ENCODE peak calls at places on chromosomes 5 and 9, in seven cellular contexts. Y is stomach, R is esophagus squamous epithelium, X is breast epithelium, N is HCT116, W is heart left ventricle, A is A549. O is an unnamed sample.

GRCh38 chr9:132002827-132003704 is 76.6 kb downstream of the MED27 start:
- DNase-seq in X (no peak), W (no peak), N (no peak), R (no peak), A (no peak), Y (no peak), O (no peak)

GRCh38 chr9:122095010-122095767 is 2.1 kb upstream of the TTLL11 start:
- DNase-seq in Y (peak; percentile 66), N (peak; percentile 66), A (peak; percentile 52), R (no peak), X (no peak), W (no peak), O (no peak)

GRCh38 chr9:129814432-129815223 is 9.3 kb downstream of the TOR1A start:
- DNase-seq in X (no peak), R (no peak), A (no peak), W (peak; percentile 34), Y (no peak), N (no peak), O (no peak)

GRCh38 chr9:116859763-116860162 is 172.7 kb downstream of the TRIM32 start:
- DNase-seq in W (no peak), A (no peak), R (no peak), Y (no peak), X (no peak), N (no peak), O (no peak)

GRCh38 chr5:30894811-30895210 is 298.7 kb upstream of the CDH6 start:
- DNase-seq in X (no peak), W (no peak), A (no peak), R (no peak), N (no peak), Y (no peak), O (no peak)

GRCh38 chr9:10272830-10273229 is 340.0 kb downstream of the PTPRD start:
- DNase-seq in W (no peak), N (no peak), R (no peak), A (no peak), X (no peak), Y (no peak), O (no peak)

GRCh38 chr5:9562101-9562500 is 16.2 kb upstream of the SEMA5A start:
- DNase-seq in W (no peak), Y (no peak), R (no peak), X (no peak), A (peak; percentile 4), N (no peak), O (no peak)

GRCh38 chr5:22505891-22506290 is 347.3 kb downstream of the CDH12 start:
- DNase-seq in X (no peak), W (no peak), Y (no peak), N (no peak), A (no peak), R (no peak), O (no peak)

GRCh38 chr5:169850407-169850806 is 129.9 kb downstream of the INSYN2B start:
- DNase-seq in R (no peak), X (no peak), A (no peak), W (no peak), N (no peak), Y (no peak), O (no peak)

GRCh38 chr5:60856059-60856458 is 12.0 kb upstream of the ELOVL7 start:
- DNase-seq in Y (no peak), X (no peak), W (no peak), A (no peak), N (no peak), R (no peak), O (no peak)

GRCh38 chr5:102910240-102911226 is 155.4 kb downstream of the PAM start:
- DNase-seq in X (no peak), A (peak; percentile 2), Y (no peak), N (peak; percentile 88), R (no peak), W (no peak), O (no peak)

GRCh38 chr9:110710420-110710819 is 41.8 kb downstream of the MUSK start:
- DNase-seq in Y (no peak), N (no peak), X (no peak), R (no peak), A (no peak), W (no peak), O (no peak)

GRCh38 chr5:91206734-91207133 is 176.4 kb downstream of the ARRDC3 start:
- DNase-seq in W (no peak), N (no peak), A (no peak), R (no peak), Y (no peak), X (no peak), O (no peak)

GRCh38 chr5:170497311-170498038 is 6.3 kb upstream of the KCNIP1 start:
- DNase-seq in Y (no peak), A (no peak), W (no peak), N (no peak), X (no peak), R (no peak), O (no peak)

GRCh38 chr5:95018511-95018910 is 266.4 kb downstream of the MCTP1 start:
- DNase-seq in Y (no peak), R (no peak), N (no peak), X (no peak), W (no peak), A (no peak), O (no peak)

GRCh38 chr9:71353723-71354122 is 232.3 kb upstream of the TRPM3 start:
- DNase-seq in Y (no peak), N (no peak), W (no peak), X (no peak), A (no peak), R (no peak), O (no peak)

GRCh38 chr5:83724915-83725314 is 4.3 kb upstream of the HAPLN1 start:
- DNase-seq in Y (no peak), N (no peak), A (no peak), W (no peak), X (no peak), R (no peak), O (no peak)

GRCh38 chr9:98726735-98727134 is 18.0 kb upstream of the GABBR2 start:
- DNase-seq in Y (no peak), A (no peak), N (no peak), R (no peak), W (no peak), X (no peak), O (no peak)

GRCh38 chr9:37382982-37383357 is 39.5 kb upstream of the GRHPR start:
- DNase-seq in W (no peak), Y (no peak), N (no peak), A (no peak), R (no peak), X (no peak), O (no peak)

GRCh38 chr5:38582662-38583061 is 26.2 kb upstream of the LIFR start:
- DNase-seq in N (no peak), R (no peak), W (no peak), Y (no peak), X (no peak), A (no peak), O (no peak)
- H3K4me3 ChIP-seq in N (no peak overlapping the region), R (no peak overlapping the region), W (no peak overlapping the region), Y (no peak overlapping the region), X (no peak overlapping the region), A (no peak overlapping the region), O (no peak overlapping the region)

DNA sequence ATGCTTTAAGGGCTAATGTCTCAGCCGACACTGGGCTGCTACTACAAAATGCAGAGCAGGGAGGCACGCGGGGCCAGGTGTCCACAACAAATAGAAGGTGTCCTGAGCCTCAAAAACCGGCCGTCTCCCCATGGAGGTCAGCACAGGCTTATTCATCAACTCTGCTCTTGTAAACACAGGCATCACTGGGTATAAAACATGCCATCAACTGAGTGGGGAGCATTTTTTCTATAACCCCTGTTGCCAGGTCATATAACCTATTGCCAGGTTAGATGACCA is 271.6 kb downstream of the AUH start:
- DNase-seq in Y (no peak), R (no peak), A (no peak), N (no peak), W (no peak), X (no peak), O (no peak)
- TF ChIP-seq CTCF in Y (no peak), R (no peak), A (no peak), N (no peak), W (no peak), X (no peak), O (no peak)

GRCh38 chr9:33797837-33798236 is 2.5 kb downstream of the PRSS3 start:
- DNase-seq in R (no peak), W (no peak), N (no peak), Y (no peak), X (no peak), A (no peak), O (no peak)

GRCh38 chr9:33794560-33794959 is 801 bp upstream of the PRSS3 start:
- DNase-seq in A (no peak), W (no peak), N (no peak), X (no peak), R (no peak), Y (no peak), O (no peak)

GRCh38 chr9:33795819-33796218 is 458 bp downstream of the PRSS3 start:
- DNase-seq in W (no peak), R (no peak), Y (no peak), A (no peak), X (no peak), N (no peak), O (no peak)

GRCh38 chr9:33798545-33798944 is 3.2 kb downstream of the PRSS3 start:
- DNase-seq in A (no peak), N (no peak), X (no peak), W (no peak), R (no peak), Y (no peak), O (no peak)

DNA sequence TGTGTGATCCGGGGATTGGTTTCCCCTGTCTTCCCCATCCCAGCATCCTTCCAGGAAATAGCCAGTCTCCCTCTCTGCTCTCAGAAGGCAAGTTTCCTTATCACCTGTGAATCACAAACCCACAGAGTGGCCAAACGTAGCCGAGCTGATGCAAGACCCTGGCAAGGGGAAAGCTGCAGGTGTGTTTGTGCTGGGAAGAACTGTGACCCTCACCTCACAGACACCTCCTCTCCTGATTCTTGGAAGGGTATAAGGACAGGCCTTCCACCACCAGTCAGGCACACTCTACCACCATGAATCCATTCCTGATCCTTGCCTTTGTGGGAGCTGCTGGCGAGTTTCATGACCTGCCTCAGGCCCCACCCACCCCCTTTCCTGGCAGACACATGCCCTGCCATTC is at the start of gene PRSS3:
- DNase-seq in Y (peak; percentile 44), A (no peak), X (no peak), W (no peak), R (no peak), N (no peak), O (no peak)
- TF ChIP-seq POLR2A in Y (no peak), A (no peak), X (no peak), W (no peak), R (no peak), N (no peak), O (no peak)

GRCh38 chr5:56839062-56839461 is 23.7 kb downstream of the MAP3K1 start:
- DNase-seq in A (no peak), X (no peak), R (no peak), Y (no peak), W (no peak), N (no peak), O (no peak)

GRCh38 chr5:56837386-56837785 is 22.0 kb downstream of the MAP3K1 start:
- DNase-seq in X (no peak), A (no peak), N (no peak), W (no peak), R (no peak), Y (no peak), O (no peak)

GRCh38 chr5:56837956-56838355 is 22.6 kb downstream of the MAP3K1 start:
- DNase-seq in N (no peak), W (no peak), X (no peak), R (no peak), A (no peak), Y (no peak), O (no peak)

GRCh38 chr5:56840597-56840996 is 25.2 kb downstream of the MAP3K1 start:
- DNase-seq in R (no peak), X (no peak), A (no peak), W (no peak), N (no peak), Y (no peak), O (no peak)

GRCh38 chr5:56838409-56839039 is 23.2 kb downstream of the MAP3K1 start:
- DNase-seq in W (no peak), A (peak; percentile 25), Y (no peak), N (no peak), R (no peak), X (no peak), O (no peak)
- H3K4me3 ChIP-seq in W (no peak overlapping the region), A (no peak overlapping the region), Y (no peak overlapping the region), N (no peak overlapping the region), R (no peak overlapping the region), X (no peak overlapping the region), O (no peak overlapping the region)

O was measured in ovary.